ENCODE peak calls at places on chromosomes 5 and 9, in ten cellular contexts. Z, U, P, N, V, T, O, E, L and Y are unnamed samples.

GRCh38 chr5:32223972-32224608 is 50.0 kb upstream of the GOLPH3 start:
- DNase-seq in Z (no peak), E (peak; percentile 67), O (no peak), U (peak; percentile 27), T (peak; percentile 39), L (no peak), N (peak; percentile 63), V (no peak), P (no peak), Y (no peak)

GRCh38 chr5:158951951-158952545 is 147.7 kb downstream of the EBF1 start:
- DNase-seq in T (no peak), E (peak; percentile 63), V (no peak), L (no peak), Z (peak; percentile 41), N (no peak), P (no peak), O (no peak), U (peak; percentile 61), Y (no peak)

GRCh38 chr9:134619983-134620612 is 21.5 kb upstream of the COL5A1 start:
- DNase-seq in L (no peak), U (no peak), V (no peak), T (no peak), N (no peak), E (peak; percentile 23), O (no peak), Z (no peak), P (no peak), Y (no peak)

GRCh38 chr9:117869287-117869686 is 165.1 kb downstream of the TLR4 start:
- DNase-seq in P (no peak), O (no peak), L (no peak), U (no peak), N (no peak), T (no peak), V (no peak), Z (no peak), E (no peak), Y (no peak)

GRCh38 chr5:125058185-125058826 is 311.9 kb upstream of the ZNF608 start:
- DNase-seq in P (peak; percentile 53), O (no peak), U (peak; percentile 20), Z (no peak), L (no peak), N (peak; percentile 56), V (no peak), E (no peak), T (no peak), Y (no peak)

GRCh38 chr9:129121483-129121882 is 10.3 kb downstream of the PTPA start:
- DNase-seq in O (no peak), E (no peak), U (no peak), T (no peak), V (no peak), Z (no peak), N (no peak), L (no peak), P (no peak), Y (no peak)

GRCh38 chr9:116055536-116055935 is 98.1 kb upstream of the PAPPA start:
- DNase-seq in T (peak; percentile 26), L (no peak), E (no peak), U (no peak), N (peak; percentile 52), Z (no peak), O (no peak), V (no peak), P (no peak), Y (no peak)

GRCh38 chr5:159207616-159208507 is 1.5 kb downstream of the RNF145 start:
- DNase-seq in Z (peak; percentile 88), V (peak; percentile 84), T (peak; percentile 62), U (peak; percentile 89), P (peak; percentile 82), O (peak; percentile 81), L (peak; percentile 86), E (peak; percentile 90), N (peak; percentile 79), Y (peak; percentile 83)

GRCh38 chr5:167147879-167148278 is 1143.6 kb upstream of the WWC1 start:
- DNase-seq in O (no peak), T (no peak), V (no peak), U (no peak), L (no peak), Z (no peak), E (no peak), N (no peak), P (no peak), Y (no peak)

GRCh38 chr5:180799194-180799593 is 3.4 kb downstream of the MGAT1 start:
- DNase-seq in U (peak; percentile 55), E (peak; percentile 90), Z (no peak), N (no peak), P (no peak), T (no peak), O (peak; percentile 69), L (no peak), V (no peak), Y (no peak)

DNA sequence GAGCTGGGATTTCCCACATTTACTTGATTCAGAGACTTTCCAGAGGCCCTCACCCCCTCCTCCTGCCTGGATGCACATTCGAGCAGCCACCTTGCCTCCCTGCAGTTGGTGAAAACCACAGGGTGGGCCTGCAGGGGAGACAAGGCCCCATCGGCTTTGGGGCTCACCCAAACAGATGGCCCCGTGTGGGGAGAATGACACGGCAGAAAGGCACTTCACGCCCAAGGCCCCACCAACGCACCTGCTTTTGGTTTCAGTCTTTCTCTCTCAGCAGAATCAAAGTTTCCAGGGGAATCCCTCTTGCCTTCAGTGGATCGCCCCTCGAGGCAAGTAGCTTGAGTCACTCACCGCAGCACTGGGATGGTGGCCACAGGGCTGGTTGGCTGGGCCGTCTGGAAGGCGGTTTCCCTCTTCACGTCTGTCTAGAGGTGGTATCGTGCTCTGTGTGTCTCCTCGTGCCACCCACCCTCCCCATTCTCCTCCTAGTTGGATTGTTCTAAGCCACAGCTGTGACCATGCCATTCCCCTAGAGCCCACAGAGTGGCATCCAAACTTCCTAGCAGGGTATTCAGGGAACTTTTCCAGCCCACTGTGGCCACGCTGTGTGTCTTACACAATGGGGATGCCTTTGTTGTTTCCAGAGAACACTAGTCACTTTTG is 31.8 kb downstream of the SEC61B start:
- DNase-seq in P (no peak), U (peak; percentile 38), T (no peak), V (no peak), Z (peak; percentile 94), E (peak; percentile 49), N (no peak), L (peak; percentile 28), O (no peak), Y (peak; percentile 93)
- H3K4me3 ChIP-seq in P (no peak overlapping the region), U (no peak overlapping the region), T (no peak overlapping the region), V (no peak overlapping the region), Z (peak overlapping the region; percentile 49), E (no peak overlapping the region), N (no peak overlapping the region), L (peak overlapping the region; percentile 5), O (no peak overlapping the region), Y (peak overlapping the region; percentile 32)

DNA sequence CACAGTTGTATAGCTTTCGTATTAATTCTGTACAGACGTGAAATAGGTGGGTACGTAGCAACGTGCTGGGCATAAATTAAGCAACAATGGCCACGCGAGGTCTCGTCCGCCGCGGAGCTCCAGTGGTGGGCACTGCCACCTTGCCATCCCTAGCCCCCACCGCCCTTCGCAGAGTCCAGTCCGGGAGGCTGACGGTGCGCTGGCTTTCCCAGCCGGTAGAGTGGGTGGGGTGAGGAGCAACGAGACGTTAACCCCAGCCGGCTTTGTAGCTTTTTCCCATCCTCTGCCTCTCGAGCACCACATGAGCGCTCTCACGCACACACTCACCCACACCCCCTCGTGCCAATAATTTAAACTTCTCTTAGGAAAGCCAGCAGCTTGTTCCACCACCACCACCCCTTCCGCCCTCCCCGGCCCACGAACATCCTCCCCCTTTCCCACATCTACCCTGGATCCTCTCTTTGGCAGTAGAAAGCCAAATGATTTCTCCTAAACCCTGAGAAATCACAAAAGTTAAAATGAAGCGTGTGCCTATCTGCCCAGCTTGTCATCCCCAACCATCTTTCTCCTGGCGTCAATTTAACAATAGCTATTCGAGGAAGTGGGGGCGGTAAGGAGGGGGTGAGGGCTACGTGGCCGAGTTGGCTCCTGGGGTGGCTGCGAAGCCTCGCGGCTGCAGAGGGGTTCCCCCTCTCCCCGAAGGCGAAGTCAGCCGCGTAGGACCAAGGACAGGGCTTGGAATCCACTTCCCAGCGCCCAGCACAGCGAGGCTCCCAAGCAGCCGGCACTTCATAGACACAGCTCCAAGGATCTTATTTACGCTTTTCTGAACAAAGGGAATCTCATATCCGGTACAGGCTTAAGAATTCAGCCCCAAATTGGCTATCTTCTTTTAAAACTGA is 1.5 kb downstream of the ELAVL2 start:
- DNase-seq in Z (no peak), O (no peak), E (peak; percentile 85), N (no peak), P (no peak), T (peak; percentile 16), L (no peak), V (no peak), U (peak; percentile 90), Y (no peak)
- H3K4me3 ChIP-seq in Z (no peak overlapping the region), O (no peak overlapping the region), E (peak overlapping the region; percentile 85), N (no peak overlapping the region), P (no peak overlapping the region), T (no peak overlapping the region), L (no peak overlapping the region), V (peak overlapping the region; percentile 61), U (peak overlapping the region; percentile 77), Y (no peak overlapping the region)

GRCh38 chr5:80193421-80193820 is 62.4 kb downstream of the SERINC5 start:
- DNase-seq in T (no peak), Z (no peak), O (no peak), L (no peak), V (no peak), E (no peak), U (peak; percentile 77), N (peak; percentile 19), P (no peak), Y (no peak)
- H3K4me3 ChIP-seq in T (no peak overlapping the region), Z (no peak overlapping the region), O (no peak overlapping the region), L (peak overlapping the region; percentile 68), V (peak overlapping the region; percentile 34), E (no peak overlapping the region), U (no peak overlapping the region), N (no peak overlapping the region), P (no peak overlapping the region), Y (no peak overlapping the region)

GRCh38 chr9:21557428-21557768 is 75.3 kb upstream of the IFNE start:
- DNase-seq in T (no peak), V (no peak), O (no peak), N (no peak), L (no peak), P (peak; percentile 59), E (no peak), Z (no peak), U (no peak), Y (no peak)

GRCh38 chr9:21556581-21557427 is 74.7 kb upstream of the IFNE start:
- DNase-seq in L (no peak), T (no peak), U (no peak), N (no peak), O (no peak), E (no peak), V (no peak), P (peak; percentile 71), Z (no peak), Y (no peak)

GRCh38 chr9:21558627-21559401 is 76.7 kb upstream of the IFNE start:
- DNase-seq in P (peak; percentile 74), V (no peak), N (peak; percentile 48), O (no peak), E (peak; percentile 71), U (peak; percentile 46), L (no peak), Z (no peak), T (peak; percentile 20), Y (no peak)

GRCh38 chr9:21559402-21560280 is 77.5 kb upstream of the IFNE start:
- DNase-seq in P (peak; percentile 68), U (peak; percentile 87), N (peak; percentile 55), Z (peak; percentile 16), T (peak; percentile 63), L (peak; percentile 36), O (peak; percentile 25), V (no peak), E (peak; percentile 90), Y (peak; percentile 11)

DNA sequence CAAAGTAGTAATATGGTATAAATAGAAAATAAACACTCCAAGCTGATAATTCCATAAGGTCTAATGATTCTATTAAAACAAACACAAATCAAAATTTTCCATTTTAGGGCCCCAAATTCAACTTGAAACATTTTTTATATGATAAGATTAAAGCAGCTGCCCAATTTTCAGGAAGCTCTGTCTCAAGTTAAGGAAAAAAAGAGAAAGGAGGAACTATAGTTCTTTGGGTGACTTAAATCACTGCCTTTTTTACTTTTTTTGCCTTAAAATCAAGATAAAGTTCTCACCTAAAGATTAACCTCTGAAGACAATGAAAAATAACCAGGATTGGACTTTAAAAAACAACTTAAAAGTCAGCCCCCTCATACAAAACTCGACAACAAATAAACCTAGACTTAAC is 76.0 kb upstream of the IFNE start:
- DNase-seq in P (peak; percentile 59), N (no peak), U (no peak), O (no peak), L (no peak), E (no peak), V (no peak), Z (no peak), T (no peak), Y (no peak)
- H3K4me3 ChIP-seq in P (peak overlapping the region; percentile 92), N (peak overlapping the region; percentile 86), U (no peak overlapping the region), O (no peak overlapping the region), L (no peak overlapping the region), E (peak overlapping the region; percentile 93), V (no peak overlapping the region), Z (no peak overlapping the region), T (peak overlapping the region; percentile 97), Y (no peak overlapping the region)